ENCODE peak calls at places on chromosomes 6 and 20, in five cellular contexts. D is tibial nerve, P is Panc1, K is IMR-90, R is astrocyte. M is an unnamed sample. For H3K36me3, the result is how much of the 10 kb centered on the place peaks cover.

GRCh38 chr20:33442136-33443005 is 1.2 kb downstream of the SNTA1 start:
- DNase-seq in D (no peak), P (no peak), K (no peak), R (no peak), M (no peak)

GRCh38 chr6:33987531-33988021 is 158.3 kb downstream of the GRM4 start:
- DNase-seq in D (no peak), P (no peak), K (no peak), R (no peak), M (no peak)

GRCh38 chr6:133241088-133241900 is at the start of gene EYA4:
- DNase-seq in D (no peak), P (no peak), K (peak), R (peak), M (peak)

GRCh38 chr6:119445666-119446622 is 96.4 kb upstream of the MAN1A1 start:
- DNase-seq in D (no peak), P (no peak), K (peak), R (peak), M (no peak)

GRCh38 chr6:164010446-164011071 is 596.0 kb downstream of the QKI start:
- DNase-seq in D (no peak), P (no peak), K (no peak), R (peak), M (no peak)

GRCh38 chr6:12585497-12585958 is 131.0 kb upstream of the PHACTR1 start:
- DNase-seq in D (no peak), P (no peak), K (peak), R (peak), M (no peak)

GRCh38 chr20:58911970-58912369 is 59.5 kb downstream of the GNAS start:
- DNase-seq in D (no peak), P (no peak), K (no peak), R (no peak), M (no peak)

GRCh38 chr20:53899351-53900167 is 170.8 kb downstream of the BCAS1 start:
- DNase-seq in D (no peak), P (peak), K (peak), R (peak), M (peak)

GRCh38 chr20:18019068-18019467 is 38.6 kb downstream of the OVOL2 start:
- DNase-seq in D (no peak), P (peak), K (peak), R (no peak), M (peak)

GRCh38 chr20:10521068-10521834 is 86.1 kb downstream of the SLX4IP start:
- DNase-seq in D (no peak), P (no peak), K (peak), R (peak), M (no peak)

GRCh38 chr20:4545526-4545925 is 176.2 kb upstream of the PRND start:
- DNase-seq in D (no peak), P (no peak), K (peak), R (peak), M (no peak)

GRCh38 chr6:12169377-12169776 is 120.8 kb upstream of the EDN1 start:
- DNase-seq in D (no peak), P (no peak), K (no peak), R (no peak), M (no peak)

GRCh38 chr6:40630046-40630445 is 42.9 kb upstream of the LRFN2 start:
- DNase-seq in D (no peak), P (no peak), K (no peak), R (no peak), M (no peak)

GRCh38 chr6:56914791-56915658 is 39.9 kb upstream of the BEND6 start:
- DNase-seq in D (no peak), P (no peak), K (no peak), R (no peak), M (no peak)

GRCh38 chr6:42532038-42532669 is 31.7 kb upstream of the UBR2 start:
- DNase-seq in D (no peak), P (peak), K (peak), R (peak), M (peak)

GRCh38 chr20:21244808-21245207 is 58.3 kb upstream of the XRN2 start:
- DNase-seq in D (no peak), P (no peak), K (no peak), R (no peak), M (no peak)

GRCh38 chr6:79913369-79913768 is 34.0 kb downstream of the ELOVL4 start:
- DNase-seq in D (no peak), P (no peak), K (no peak), R (no peak), M (no peak)

GRCh38 chr6:13357551-13358075 is 29.3 kb upstream of the TBC1D7 start:
- DNase-seq in D (no peak), P (no peak), K (peak), R (peak), M (no peak)

GRCh38 chr6:132405143-132405915 is 4.1 kb upstream of the MOXD1 start:
- DNase-seq in D (no peak), P (no peak), K (peak), R (peak), M (peak)

GRCh38 chr20:51354769-51355319 is 187.7 kb downstream of the NFATC2 start:
- DNase-seq in D (no peak), P (peak), K (peak), R (peak), M (no peak)

GRCh38 chr6:8481727-8482126 is 46.4 kb upstream of the SLC35B3 start:
- DNase-seq in D (no peak), P (no peak), K (no peak), R (no peak), M (peak)

GRCh38 chr6:27871919-27872633 is 40.1 kb downstream of the OR2B2 start:
- DNase-seq in D (no peak), P (peak), K (peak), R (peak), M (peak)

GRCh38 chr6:34325618-34326017 is 66.9 kb downstream of the NUDT3 start:
- DNase-seq in D (no peak), P (no peak), K (no peak), R (no peak), M (no peak)

GRCh38 chr6:18405477-18406293 is 18.5 kb downstream of the RNF144B start:
- DNase-seq in D (no peak), P (peak), K (peak), R (peak), M (no peak)

GRCh38 chr6:108560463-108561308 is at the start of gene FOXO3:
- DNase-seq in D (peak), P (no peak), K (peak), R (peak), M (peak)

GRCh38 chr6:3991941-3992340 is 87.0 kb downstream of the FAM217A start:
- DNase-seq in D (no peak), P (no peak), K (no peak), R (no peak), M (no peak)

GRCh38 chr6:15434823-15435380 is 189.0 kb downstream of the JARID2 start:
- DNase-seq in D (no peak), P (no peak), K (no peak), R (no peak), M (peak)

GRCh38 chr6:166713608-166714510 is 86.8 kb upstream of the RPS6KA2 start:
- DNase-seq in D (no peak), P (no peak), K (no peak), R (no peak), M (no peak)

GRCh38 chr6:12083763-12084162 is 71.7 kb downstream of the HIVEP1 start:
- DNase-seq in D (no peak), P (no peak), K (no peak), R (no peak), M (no peak)

GRCh38 chr6:107786179-107786578 is 37.9 kb downstream of the SCML4 start:
- DNase-seq in D (no peak), P (no peak), K (no peak), R (no peak), M (no peak)

GRCh38 chr20:7967199-7967844 is 27.1 kb upstream of the HAO1 start:
- DNase-seq in D (no peak), P (no peak), K (peak), R (peak), M (no peak)

GRCh38 chr20:56941101-56941686 is 312.1 kb downstream of the TFAP2C start:
- DNase-seq in D (no peak), P (no peak), K (no peak), R (no peak), M (no peak)
- H3K36me3 ChIP-seq in D (under half), P (under half), K (under half), R (under half), M (under half)

GRCh38 chr20:35704514-35705261 is 5.5 kb downstream of the ROMO1 start:
- DNase-seq in D (no peak), P (no peak), K (no peak), R (no peak), M (no peak)
- H3K36me3 ChIP-seq in D (half or more), P (half or more), K (half or more), R (half or more), M (under half)

DNA sequence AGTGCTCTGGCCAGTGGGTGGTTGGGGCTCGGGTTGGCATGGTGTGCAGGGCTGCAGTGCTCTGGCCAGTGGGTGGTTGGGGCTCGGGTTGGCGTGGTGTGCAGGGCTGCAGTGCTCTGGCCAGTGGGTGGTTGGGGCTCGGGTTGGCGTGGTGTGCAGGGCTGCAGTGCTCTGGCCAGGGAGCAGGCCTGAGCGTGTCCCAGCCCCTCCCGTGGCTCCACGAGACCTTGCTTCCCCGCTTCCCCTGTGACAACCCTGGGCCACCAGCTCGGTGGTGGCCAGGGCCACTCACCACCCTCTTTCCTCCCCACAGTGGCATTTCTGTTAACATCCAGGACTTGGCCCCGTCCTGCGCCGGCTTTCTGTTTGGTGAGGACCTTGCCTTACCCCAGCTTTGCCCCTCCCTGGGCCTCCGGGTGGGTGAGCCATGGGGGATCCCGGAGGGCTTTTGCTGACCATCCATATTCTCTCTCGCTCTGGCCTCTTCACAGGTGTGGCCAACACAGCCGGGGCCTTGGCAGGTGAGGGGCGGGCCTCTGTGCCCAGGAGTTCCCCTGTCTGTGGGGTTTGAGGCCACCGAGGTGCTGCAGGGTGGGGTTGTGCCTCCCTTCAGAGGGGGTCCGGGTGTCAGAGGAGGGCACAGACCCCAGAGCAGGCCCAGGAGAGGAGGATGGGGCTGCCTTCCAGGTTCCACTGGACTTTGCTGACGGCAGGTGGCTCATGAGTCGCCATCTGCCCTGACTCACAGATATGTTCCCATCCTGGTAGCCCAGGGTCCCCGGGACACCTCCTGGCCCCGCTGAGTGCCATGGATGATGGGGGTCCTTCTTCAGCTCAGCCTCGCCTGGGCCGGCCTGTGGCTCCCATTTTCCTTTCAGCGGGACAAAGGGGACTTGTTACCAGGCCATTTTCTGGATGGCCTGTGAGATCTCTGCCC is 14.0 kb downstream of the SLC17A9 start:
- DNase-seq in D (no peak), P (no peak), K (no peak), R (no peak), M (no peak)
- H3K36me3 ChIP-seq in D (under half), P (under half), K (under half), R (under half), M (under half)

DNA sequence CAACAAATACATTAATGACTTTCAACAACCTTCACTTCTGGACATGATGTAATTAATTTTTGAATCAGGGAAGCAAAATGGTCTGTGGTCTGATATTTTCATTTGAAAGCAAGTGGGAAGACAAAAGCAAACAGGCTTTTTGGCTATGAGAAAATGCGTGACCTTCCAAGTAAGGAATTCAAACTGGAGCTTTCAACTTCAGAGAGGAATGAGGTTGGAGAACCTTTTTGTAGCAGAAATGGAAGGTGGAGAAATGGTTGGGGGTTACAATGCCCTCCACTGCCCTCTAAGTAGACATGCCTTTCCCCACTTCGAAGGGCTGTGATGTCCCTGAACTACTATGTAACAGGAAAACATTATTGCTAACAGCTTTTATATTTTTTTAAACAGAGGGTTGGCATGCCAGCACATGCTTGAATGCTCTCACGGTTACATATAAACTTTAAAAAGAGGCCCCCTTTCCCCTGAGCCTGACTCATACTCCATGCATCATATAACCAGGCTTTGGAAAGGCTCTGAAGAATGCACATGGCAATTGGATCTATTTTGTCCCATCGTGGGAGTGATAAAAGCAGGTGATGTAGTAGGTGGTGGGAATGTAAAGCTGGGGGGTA is 203.7 kb upstream of the CITED2 start:
- DNase-seq in D (no peak), P (no peak), K (peak), R (peak), M (no peak)
- H3K36me3 ChIP-seq in D (under half), P (under half), K (under half), R (under half), M (under half)

DNA sequence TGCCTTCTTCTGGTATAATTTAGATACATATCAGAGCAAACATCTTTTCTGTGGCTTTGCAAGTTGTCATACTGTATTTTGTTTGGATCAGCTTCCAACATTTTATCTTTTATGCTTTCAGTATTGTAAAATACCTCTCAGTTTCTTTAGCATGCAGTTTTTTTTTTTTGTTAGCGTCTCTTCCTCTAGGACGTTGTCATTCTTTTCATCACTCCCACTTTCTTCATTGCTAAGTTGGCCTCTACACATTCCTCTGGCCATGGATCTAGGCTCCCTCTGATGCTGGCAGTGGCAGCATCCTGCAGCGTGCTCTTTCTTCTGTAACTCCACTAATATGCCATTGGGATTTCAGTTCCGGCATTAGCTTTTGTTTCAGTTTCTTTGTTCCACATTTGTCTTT is 21.7 kb downstream of the RPRD1B start:
- DNase-seq in D (no peak), P (no peak), K (no peak), R (peak), M (no peak)
- H3K36me3 ChIP-seq in D (under half), P (under half), K (under half), R (under half), M (under half)

M was measured in MM.1S.